ENCODE peak calls at places on chromosomes 16 and 17, in five cellular contexts. B is hepatocyte, T is fibroblast of lung, P is heart left ventricle, U is mucosa of descending colon. R is an unnamed sample.

GRCh38 chr16:179431-179830 is 828 bp upstream of the HBQ1 start:
- DNase-seq in T (no peak), P (no peak), B (no peak), U (no peak), R (no peak)

GRCh38 chr17:7577327-7578199 is 1.9 kb upstream of the CD68 start:
- DNase-seq in P (no peak), U (peak; percentile 15), T (no peak), B (peak; percentile 5), R (no peak)

GRCh38 chr17:58331815-58332719 is 3.5 kb upstream of the TSPOAP1 start:
- DNase-seq in U (peak; percentile 82), T (no peak), P (peak; percentile 67), B (no peak), R (no peak)

GRCh38 chr16:75222271-75222783 is 3.5 kb downstream of the CTRB1 start:
- DNase-seq in B (no peak), T (no peak), P (no peak), U (no peak), R (no peak)

GRCh38 chr16:69932228-69932627 is 18.9 kb upstream of the CLEC18A start:
- DNase-seq in B (no peak), T (no peak), P (no peak), U (no peak), R (no peak)

GRCh38 chr16:12155235-12155634 is 178.7 kb downstream of the SNX29 start:
- DNase-seq in B (no peak), P (no peak), U (no peak), T (no peak), R (no peak)

GRCh38 chr17:70820276-70820675 is 650.9 kb downstream of the KCNJ2 start:
- DNase-seq in B (no peak), T (peak; percentile 6), P (no peak), U (no peak), R (no peak)

GRCh38 chr17:1002771-1003555 is 6.0 kb downstream of the TIMM22 start:
- DNase-seq in B (no peak), U (no peak), T (peak; percentile 86), P (no peak), R (no peak)

GRCh38 chr16:24668481-24669001 is 60.9 kb upstream of the TNRC6A start:
- DNase-seq in U (no peak), T (peak; percentile 60), P (peak; percentile 45), B (no peak), R (no peak)

GRCh38 chr17:16286947-16287562 is 66.2 kb downstream of the CENPV start:
- DNase-seq in U (peak; percentile 62), T (no peak), B (no peak), P (peak; percentile 43), R (no peak)

GRCh38 chr16:56776562-56776961 is 46.6 kb downstream of the NUP93 start:
- DNase-seq in U (no peak), P (no peak), B (peak; percentile 28), T (peak; percentile 61), R (no peak)

GRCh38 chr17:38868095-38868967 is 1.5 kb upstream of the LASP1 start:
- DNase-seq in T (peak; percentile 72), U (no peak), B (peak; percentile 68), P (peak; percentile 69), R (peak; percentile 69)

GRCh38 chr17:74981979-74982662 is 5.3 kb upstream of the CDR2L start:
- DNase-seq in B (peak; percentile 92), U (peak; percentile 79), P (peak; percentile 84), T (peak; percentile 42), R (peak; percentile 93)

GRCh38 chr16:13376174-13376573 is 474.8 kb downstream of the SHISA9 start:
- DNase-seq in P (no peak), B (no peak), T (no peak), U (no peak), R (no peak)

GRCh38 chr16:36336-36984 is 16.9 kb downstream of the POLR3K start:
- DNase-seq in U (no peak), P (no peak), B (no peak), T (no peak), R (no peak)

GRCh38 chr16:66894948-66895696 is 14.8 kb downstream of the PDP2 start:
- DNase-seq in U (peak; percentile 75), P (peak; percentile 73), T (peak; percentile 81), B (peak; percentile 87), R (peak; percentile 83)

GRCh38 chr17:40168262-40168832 is 8.9 kb upstream of the RAPGEFL1 start:
- DNase-seq in T (peak; percentile 75), P (no peak), B (peak; percentile 78), U (no peak), R (peak; percentile 71)

GRCh38 chr16:84496991-84497390 is 7.5 kb downstream of the MEAK7 start:
- DNase-seq in U (no peak), P (no peak), T (no peak), B (no peak), R (no peak)

GRCh38 chr17:746783-747629 is 5.1 kb downstream of the GEMIN4 start:
- DNase-seq in T (no peak), U (no peak), P (no peak), B (no peak), R (no peak)

GRCh38 chr16:2429037-2429770 is at the start of gene CCNF:
- DNase-seq in U (peak; percentile 99), P (peak; percentile 98), B (peak; percentile 98), T (peak; percentile 92), R (peak; percentile 98)

GRCh38 chr17:58560511-58560910 is 46.1 kb upstream of the MTMR4 start:
- DNase-seq in P (no peak), T (no peak), B (no peak), U (no peak), R (no peak)

GRCh38 chr17:49381793-49382192 is 19.7 kb upstream of the ZNF652 start:
- DNase-seq in P (no peak), B (no peak), U (no peak), T (no peak), R (no peak)

GRCh38 chr16:31397701-31398100 is 4.6 kb downstream of the ITGAD start:
- DNase-seq in T (no peak), U (no peak), B (no peak), P (no peak), R (no peak)

GRCh38 chr16:70729292-70729691 is 43.4 kb upstream of the MTSS2 start:
- DNase-seq in T (no peak), B (no peak), P (no peak), U (no peak), R (no peak)

GRCh38 chr17:74547736-74548135 is 1.8 kb upstream of the CD300C start:
- DNase-seq in B (no peak), T (no peak), U (no peak), P (no peak), R (no peak)

GRCh38 chr16:74730049-74730683 is 29.5 kb upstream of the MLKL start:
- DNase-seq in B (peak; percentile 53), P (no peak), U (peak; percentile 80), T (no peak), R (peak; percentile 63)

GRCh38 chr17:40511667-40512221 is 10.3 kb upstream of the TNS4 start:
- DNase-seq in B (no peak), P (peak; percentile 9), U (no peak), T (no peak), R (no peak)

GRCh38 chr16:22728167-22728836 is 85.7 kb upstream of the HS3ST2 start:
- DNase-seq in P (no peak), T (no peak), B (no peak), U (no peak), R (no peak)

GRCh38 chr16:75218256-75219076 is at the start of gene CTRB1:
- DNase-seq in T (no peak), U (no peak), B (peak; percentile 4), P (no peak), R (no peak)

GRCh38 chr16:5735444-5735843 is 637.8 kb upstream of the EEF2KMT start:
- DNase-seq in T (no peak), P (no peak), U (no peak), B (no peak), R (no peak)
- H3K4me1 ChIP-seq in T (no peaks in the 10 kb centered on the region), P (no peaks in the 10 kb centered on the region), U (no peaks in the 10 kb centered on the region), B (no peaks in the 10 kb centered on the region), R (peaks cover 14% of the 10 kb centered on the region)

GRCh38 chr17:29149431-29150064 is 30.6 kb downstream of the MYO18A start:
- DNase-seq in T (no peak), P (no peak), B (no peak), U (peak; percentile 47), R (no peak)

GRCh38 chr17:29147682-29148081 is 32.5 kb downstream of the MYO18A start:
- DNase-seq in P (no peak), U (no peak), B (no peak), T (no peak), R (no peak)

GRCh38 chr17:29148790-29149430 is 31.3 kb downstream of the MYO18A start:
- DNase-seq in U (peak; percentile 96), T (peak; percentile 91), P (peak; percentile 96), B (peak; percentile 97), R (peak; percentile 96)

GRCh38 chr17:29146369-29146972 is 33.7 kb downstream of the MYO18A start:
- DNase-seq in U (no peak), B (no peak), P (no peak), T (no peak), R (no peak)

GRCh38 chr17:29148257-29148789 is 31.9 kb downstream of the MYO18A start:
- DNase-seq in T (no peak), P (no peak), B (no peak), U (no peak), R (peak; percentile 33)
- H3K4me1 ChIP-seq in T (peaks cover 16% of the 10 kb centered on the region), P (peaks cover 18% of the 10 kb centered on the region), B (peaks cover 26% of the 10 kb centered on the region), U (peaks cover 11% of the 10 kb centered on the region), R (peaks cover 43% of the 10 kb centered on the region)

DNA sequence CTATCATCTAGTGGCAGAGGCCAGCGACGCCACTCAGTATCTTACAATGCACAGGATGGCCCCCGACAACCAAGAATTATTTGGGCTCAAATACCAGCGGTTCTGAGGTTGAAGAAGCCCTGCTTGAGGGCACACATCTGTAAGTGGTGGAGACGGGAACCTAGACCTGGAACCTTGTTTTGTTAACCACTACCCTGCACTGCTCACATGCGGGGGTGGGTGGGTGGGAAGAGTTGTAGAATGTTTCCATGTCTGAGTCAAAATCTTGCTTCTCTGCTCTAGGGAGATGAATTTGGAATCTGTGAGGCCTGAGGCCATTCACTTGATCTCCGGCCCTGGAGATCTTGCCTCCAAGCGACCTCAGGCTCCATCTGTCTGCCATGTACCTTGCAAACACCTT is 44.1 kb downstream of the ABCC1 start:
- DNase-seq in U (no peak), T (no peak), P (no peak), B (no peak), R (no peak)
- H3K4me1 ChIP-seq in U (peaks cover 7% of the 10 kb centered on the region), T (peaks cover 45% of the 10 kb centered on the region), P (peaks cover 27% of the 10 kb centered on the region), B (peaks cover 9% of the 10 kb centered on the region), R (peaks cover 18% of the 10 kb centered on the region)

DNA sequence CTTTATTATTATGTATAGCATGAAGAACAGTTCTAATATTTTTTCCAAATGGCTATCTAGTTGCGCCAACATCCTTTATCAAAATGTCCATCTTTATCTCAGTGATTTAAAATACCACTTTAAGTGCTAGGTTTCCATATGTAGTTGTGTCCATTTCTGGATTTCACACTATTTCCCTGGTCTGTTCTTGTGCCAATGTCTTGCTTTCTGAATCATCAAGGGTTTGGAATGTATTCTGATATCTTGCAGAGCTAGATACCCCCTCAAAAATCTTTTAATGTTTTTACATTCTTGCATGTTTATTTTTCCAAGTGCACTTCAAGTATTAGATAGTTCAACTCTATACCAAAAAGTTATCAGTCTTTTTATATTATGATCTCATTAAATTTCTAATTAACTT is 14.3 kb downstream of the MBTD1 start:
- DNase-seq in T (no peak), P (no peak), U (no peak), B (no peak), R (no peak)
- H3K4me1 ChIP-seq in T (no peaks in the 10 kb centered on the region), P (no peaks in the 10 kb centered on the region), U (peaks cover 6% of the 10 kb centered on the region), B (no peaks in the 10 kb centered on the region), R (no peaks in the 10 kb centered on the region)